ENCODE peak calls at places on chromosome 1, in six cellular contexts. J is effector memory CD8-positive, alpha-beta T cell; W is T-cell; H is activated naive CD4-positive, alpha-beta T cell treated with anti-CD3 and anti-CD28 coated beads, Interleukin-2, amount 50 U/mL, for 72 hours; Y is activated CD8-positive, alpha-beta T cell treated with anti-CD3 and anti-CD28 coated beads for 36 hours; G is psoas muscle. Q is an unnamed sample.
A peak's percentile ranks its signal among the peaks of the same experiment; 100 is the strongest.

GRCh38 chr1:227759345-227760300 is 24.4 kb downstream of the SNAP47 start:
- ATAC-seq in J (no peak), W (no peak), H (peak; percentile 74), Y (no peak), G (peak; percentile 90), Q (peak; percentile 95)

GRCh38 chr1:91054780-91055481 is 33.1 kb upstream of the ZNF644 start:
- ATAC-seq in J (peak; percentile 50), W (no peak), H (no peak), Y (no peak), G (no peak), Q (no peak)

GRCh38 chr1:208047476-208047934 is 136.6 kb upstream of the CD34 start:
- ATAC-seq in J (no peak), W (no peak), H (no peak), Y (no peak), G (peak; percentile 45), Q (peak; percentile 8)

GRCh38 chr1:66182551-66183178 is 351.3 kb upstream of the SGIP1 start:
- ATAC-seq in J (peak; percentile 91), W (peak; percentile 97), H (peak; percentile 99), Y (peak; percentile 98), G (peak; percentile 70), Q (peak; percentile 96)

GRCh38 chr1:226550671-226551041 is 2.1 kb downstream of the STUM start:
- ATAC-seq in J (no peak), W (no peak), H (no peak), Y (no peak), G (no peak), Q (no peak)

GRCh38 chr1:236733654-236734053 is 47.4 kb downstream of the ACTN2 start:
- ATAC-seq in J (no peak), W (no peak), H (peak; percentile 3), Y (no peak), G (no peak), Q (no peak)

GRCh38 chr1:107051266-107051665 is 5.2 kb upstream of the PRMT6 start:
- ATAC-seq in J (no peak), W (no peak), H (no peak), Y (no peak), G (no peak), Q (no peak)

GRCh38 chr1:211336161-211336560 is 9.5 kb downstream of the TRAF5 start:
- ATAC-seq in J (no peak), W (no peak), H (no peak), Y (no peak), G (no peak), Q (no peak)

GRCh38 chr1:167491586-167492408 is 26.5 kb downstream of the CD247 start:
- ATAC-seq in J (peak; percentile 55), W (peak; percentile 43), H (peak; percentile 70), Y (peak; percentile 46), G (no peak), Q (no peak)

GRCh38 chr1:183697814-183698590 is 44.9 kb upstream of the APOBEC4 start:
- ATAC-seq in J (no peak), W (peak; percentile 32), H (no peak), Y (peak; percentile 51), G (no peak), Q (no peak)

GRCh38 chr1:5119496-5120234 is 465.3 kb downstream of the AJAP1 start:
- ATAC-seq in J (no peak), W (no peak), H (no peak), Y (no peak), G (no peak), Q (no peak)

GRCh38 chr1:218426343-218426657 is 81.2 kb downstream of the TGFB2 start:
- ATAC-seq in J (no peak), W (no peak), H (no peak), Y (no peak), G (no peak), Q (no peak)

GRCh38 chr1:103211073-103211472 is 102.8 kb upstream of the COL11A1 start:
- ATAC-seq in J (no peak), W (no peak), H (no peak), Y (no peak), G (no peak), Q (no peak)

GRCh38 chr1:43753422-43753821 is 46.1 kb downstream of the ST3GAL3 start:
- ATAC-seq in J (no peak), W (no peak), H (no peak), Y (no peak), G (no peak), Q (no peak)

GRCh38 chr1:45026446-45026845 is 14.4 kb downstream of the UROD start:
- ATAC-seq in J (no peak), W (no peak), H (peak; percentile 89), Y (no peak), G (no peak), Q (no peak)

GRCh38 chr1:234642428-234642827 is 32.5 kb upstream of the IRF2BP2 start:
- ATAC-seq in J (no peak), W (no peak), H (no peak), Y (no peak), G (no peak), Q (no peak)

GRCh38 chr1:110390096-110390495 is 730 bp downstream of the SLC16A4 start:
- ATAC-seq in J (no peak), W (no peak), H (no peak), Y (no peak), G (peak; percentile 53), Q (peak; percentile 73)

GRCh38 chr1:211588711-211589110 is 9.8 kb upstream of the SLC30A1 start:
- ATAC-seq in J (no peak), W (no peak), H (no peak), Y (no peak), G (no peak), Q (no peak)

GRCh38 chr1:234231061-234231892 is 142.0 kb upstream of the COA6 start:
- ATAC-seq in J (no peak), W (peak; percentile 38), H (peak; percentile 48), Y (no peak), G (no peak), Q (peak; percentile 43)

GRCh38 chr1:218802799-218803198 is 370.9 kb upstream of the LYPLAL1 start:
- ATAC-seq in J (no peak), W (no peak), H (no peak), Y (no peak), G (no peak), Q (no peak)

GRCh38 chr1:151811181-151811580 is 6.0 kb upstream of the LINGO4 start:
- ATAC-seq in J (no peak), W (no peak), H (no peak), Y (no peak), G (peak; percentile 76), Q (no peak)

GRCh38 chr1:40894455-40894854 is 32.3 kb upstream of the CITED4 start:
- ATAC-seq in J (no peak), W (no peak), H (no peak), Y (no peak), G (no peak), Q (no peak)

GRCh38 chr1:199590708-199591107 is 436.8 kb upstream of the NR5A2 start:
- ATAC-seq in J (no peak), W (no peak), H (peak; percentile 63), Y (peak; percentile 61), G (no peak), Q (no peak)

GRCh38 chr1:220370041-220370700 is 97.9 kb upstream of the RAB3GAP2 start:
- ATAC-seq in J (no peak), W (no peak), H (no peak), Y (no peak), G (peak; percentile 98), Q (peak; percentile 91)

GRCh38 chr1:216222302-216222701 is 200.9 kb downstream of the USH2A start:
- ATAC-seq in J (no peak), W (no peak), H (no peak), Y (no peak), G (no peak), Q (no peak)

GRCh38 chr1:73998348-73998959 is 199.5 kb downstream of the LRRIQ3 start:
- ATAC-seq in J (no peak), W (no peak), H (no peak), Y (no peak), G (no peak), Q (peak; percentile 59)

GRCh38 chr1:31297273-31298247 is 728 bp downstream of the ZCCHC17 start:
- ATAC-seq in J (no peak), W (no peak), H (no peak), Y (no peak), G (peak; percentile 8), Q (peak; percentile 20)